ENCODE peak calls at places on chromosome 21, in eight cellular contexts. T is heart right ventricle, J is tibial nerve, X is fibroblast of lung, I is WTC11, E is epithelial cell of esophagus, R is ovary, F is K562. W is an unnamed sample.

GRCh38 chr21:44778094-44778493 is 23.5 kb downstream of the UBE2G2 start:
- DNase-seq in T (no peak), J (no peak), X (peak), I (no peak), E (no peak), R (no peak), F (no peak), W (no peak)

GRCh38 chr21:45768741-45769049 is 125.2 kb downstream of the PCBP3 start:
- DNase-seq in T (no peak), J (no peak), X (no peak), I (no peak), E (no peak), R (no peak), F (no peak), W (no peak)

GRCh38 chr21:45135868-45136267 is 61.5 kb downstream of the ADARB1 start:
- DNase-seq in T (no peak), J (no peak), X (no peak), I (no peak), E (no peak), R (no peak), F (no peak), W (no peak)

GRCh38 chr21:45535341-45536081 is 6.7 kb downstream of the SLC19A1 start:
- DNase-seq in T (peak), J (peak), X (no peak), I (peak), E (no peak), R (no peak), F (no peak), W (no peak)

GRCh38 chr21:44053567-44053966 is 41.5 kb downstream of the TRAPPC10 start:
- DNase-seq in T (no peak), J (no peak), X (no peak), I (no peak), E (no peak), R (no peak), F (no peak), W (no peak)

GRCh38 chr21:39094087-39094785 is 89.0 kb downstream of the PSMG1 start:
- DNase-seq in T (no peak), J (no peak), X (no peak), I (no peak), E (no peak), R (no peak), F (no peak), W (no peak)

GRCh38 chr21:40151611-40152010 is 284.4 kb downstream of the PCP4 start:
- DNase-seq in T (no peak), J (no peak), X (no peak), I (no peak), E (no peak), R (no peak), F (no peak), W (no peak)

GRCh38 chr21:37032877-37033471 is 26.5 kb downstream of the RIPPLY3 start:
- DNase-seq in T (no peak), J (no peak), X (peak), I (no peak), E (peak), R (no peak), F (no peak), W (peak)

GRCh38 chr21:17782051-17782450 is 37.1 kb downstream of the C21orf91 start:
- DNase-seq in T (no peak), J (no peak), X (no peak), I (no peak), E (no peak), R (no peak), F (no peak), W (no peak)

GRCh38 chr21:46154155-46154954 is 1.0 kb downstream of the FTCD start:
- DNase-seq in T (no peak), J (peak), X (no peak), I (no peak), E (no peak), R (no peak), F (no peak), W (no peak)

GRCh38 chr21:17386498-17386897 is 126.3 kb upstream of the CXADR start:
- DNase-seq in T (no peak), J (no peak), X (no peak), I (no peak), E (no peak), R (no peak), F (no peak), W (no peak)

GRCh38 chr21:14271053-14271452 is 55.1 kb downstream of the RBM11 start:
- DNase-seq in T (no peak), J (no peak), X (no peak), I (no peak), E (no peak), R (no peak), F (peak), W (no peak)

GRCh38 chr21:45971487-45972352 is 9.8 kb upstream of the COL6A1 start:
- DNase-seq in T (peak), J (no peak), X (peak), I (no peak), E (no peak), R (no peak), F (no peak), W (no peak)

GRCh38 chr21:42691901-42692559 is 38.6 kb downstream of the PDE9A start:
- DNase-seq in T (no peak), J (no peak), X (no peak), I (no peak), E (no peak), R (no peak), F (no peak), W (no peak)

GRCh38 chr21:35825370-35825769 is 235.0 kb downstream of the SETD4 start:
- DNase-seq in T (no peak), J (no peak), X (no peak), I (no peak), E (peak), R (no peak), F (no peak), W (no peak)

GRCh38 chr21:28770867-28771661 is 221.6 kb downstream of the LTN1 start:
- DNase-seq in T (no peak), J (no peak), X (peak), I (no peak), E (no peak), R (no peak), F (no peak), W (no peak)

GRCh38 chr21:42939581-42940413 is 14.4 kb upstream of the ERVH48-1 start:
- DNase-seq in T (no peak), J (peak), X (peak), I (peak), E (peak), R (peak), F (no peak), W (peak)

GRCh38 chr21:41945982-41946381 is 7.8 kb downstream of the C2CD2 start:
- DNase-seq in T (no peak), J (no peak), X (no peak), I (no peak), E (no peak), R (no peak), F (no peak), W (no peak)

GRCh38 chr21:20882462-20883415 is 115.5 kb upstream of the NCAM2 start:
- DNase-seq in T (no peak), J (no peak), X (peak), I (peak), E (peak), R (no peak), F (peak), W (peak)
- TF ChIP-seq CTCF in T (peak), J (peak), X (peak), I (peak), E (peak), R (no peak), F (peak), W (peak)

GRCh38 chr21:31136891-31137290 is 98.6 kb upstream of the KRTAP19-8 start:
- DNase-seq in T (no peak), J (no peak), X (peak), I (no peak), E (no peak), R (no peak), F (peak), W (no peak)
- TF ChIP-seq CTCF in T (no peak), J (no peak), X (peak), I (no peak), E (no peak), R (no peak), F (no peak), W (no peak)

GRCh38 chr21:34129039-34129891 is 55.9 kb downstream of the MRPS6 start:
- DNase-seq in T (peak), J (no peak), X (peak), I (no peak), E (peak), R (peak), F (peak), W (no peak)
- TF ChIP-seq CTCF in T (peak), J (peak), X (peak), I (no peak), E (peak), R (no peak), F (peak), W (no peak)

DNA sequence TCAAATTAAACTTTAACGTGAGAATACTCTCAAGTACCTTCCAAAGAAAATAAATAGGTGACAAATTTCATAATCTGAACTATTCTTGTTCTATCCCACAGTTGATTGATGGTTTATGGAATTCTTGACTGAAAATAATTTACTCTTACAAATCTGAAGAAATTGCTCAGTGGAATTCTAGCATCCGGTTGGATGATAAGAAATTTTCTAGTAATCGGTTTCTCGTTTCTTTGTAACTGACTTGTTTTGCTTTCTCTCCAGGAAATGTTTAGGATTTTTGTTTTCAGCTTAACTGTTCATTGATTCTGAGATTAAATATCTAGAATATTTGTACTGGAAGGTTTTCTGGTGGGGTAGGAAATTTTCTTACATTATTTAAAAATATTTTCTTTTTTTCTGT is 558.9 kb upstream of the ADAMTS5 start:
- DNase-seq in T (no peak), J (no peak), X (no peak), I (no peak), E (no peak), R (no peak), F (no peak), W (no peak)
- TF ChIP-seq CTCF in T (no peak), J (no peak), X (no peak), I (no peak), E (no peak), R (no peak), F (no peak), W (no peak)